ENCODE peak calls at places on chromosomes 11 and 22, in ten cellular contexts. One of them, this sample, is unnamed.

GRCh38 chr11:67022341-67022933 is 497 bp upstream of the SYT12 start:
- DNase-seq in HS-27A: no peak
- DNase-seq in HS-5: no peak
- DNase-seq in foreskin fibroblast: peak
- DNase-seq in Peyer's patch: peak
- DNase-seq in glutamatergic neuron: no peak
- DNase-seq in amniotic stem cell: no peak
- DNase-seq in GM20000: no peak
- DNase-seq in brain pericyte: no peak
- DNase-seq in GM23248: peak
- DNase-seq in this sample: peak

GRCh38 chr11:2576536-2576935 is 123.3 kb downstream of the KCNQ1OT1 start:
- DNase-seq in HS-27A: no peak
- DNase-seq in HS-5: no peak
- DNase-seq in foreskin fibroblast: no peak
- DNase-seq in Peyer's patch: peak
- DNase-seq in glutamatergic neuron: peak
- DNase-seq in amniotic stem cell: no peak
- DNase-seq in GM20000: no peak
- DNase-seq in brain pericyte: no peak
- DNase-seq in GM23248: no peak
- DNase-seq in this sample: no peak

GRCh38 chr22:32237905-32238304 is 17.2 kb downstream of the SLC5A4 start:
- DNase-seq in HS-27A: no peak
- DNase-seq in HS-5: no peak
- DNase-seq in foreskin fibroblast: no peak
- DNase-seq in Peyer's patch: no peak
- DNase-seq in glutamatergic neuron: no peak
- DNase-seq in amniotic stem cell: no peak
- DNase-seq in GM20000: no peak
- DNase-seq in brain pericyte: no peak
- DNase-seq in GM23248: no peak
- DNase-seq in this sample: no peak

GRCh38 chr11:119155733-119156492 is 7.1 kb downstream of the ABCG4 start:
- DNase-seq in HS-27A: no peak
- DNase-seq in HS-5: no peak
- DNase-seq in foreskin fibroblast: no peak
- DNase-seq in Peyer's patch: no peak
- DNase-seq in glutamatergic neuron: peak
- DNase-seq in amniotic stem cell: no peak
- DNase-seq in GM20000: no peak
- DNase-seq in brain pericyte: no peak
- DNase-seq in GM23248: peak
- DNase-seq in this sample: peak

GRCh38 chr11:122360875-122361274 is 244.9 kb upstream of the BLID start:
- DNase-seq in HS-27A: no peak
- DNase-seq in HS-5: no peak
- DNase-seq in foreskin fibroblast: no peak
- DNase-seq in Peyer's patch: no peak
- DNase-seq in glutamatergic neuron: no peak
- DNase-seq in amniotic stem cell: no peak
- DNase-seq in GM20000: no peak
- DNase-seq in brain pericyte: no peak
- DNase-seq in GM23248: no peak
- DNase-seq in this sample: no peak

GRCh38 chr22:35301370-35301874 is 1.7 kb downstream of the TOM1 start:
- DNase-seq in HS-27A: peak
- DNase-seq in HS-5: peak
- DNase-seq in foreskin fibroblast: peak
- DNase-seq in Peyer's patch: peak
- DNase-seq in glutamatergic neuron: no peak
- DNase-seq in amniotic stem cell: peak
- DNase-seq in GM20000: no peak
- DNase-seq in brain pericyte: peak
- DNase-seq in GM23248: peak
- DNase-seq in this sample: peak

GRCh38 chr11:59511675-59512074 is 336 bp downstream of the OR4D9 start:
- DNase-seq in HS-27A: no peak
- DNase-seq in HS-5: no peak
- DNase-seq in foreskin fibroblast: no peak
- DNase-seq in Peyer's patch: no peak
- DNase-seq in glutamatergic neuron: no peak
- DNase-seq in amniotic stem cell: no peak
- DNase-seq in GM20000: no peak
- DNase-seq in brain pericyte: no peak
- DNase-seq in GM23248: no peak
- DNase-seq in this sample: no peak

GRCh38 chr22:37777122-37777687 is 30.5 kb upstream of the GCAT start:
- DNase-seq in HS-27A: peak
- DNase-seq in HS-5: peak
- DNase-seq in foreskin fibroblast: peak
- DNase-seq in Peyer's patch: peak
- DNase-seq in glutamatergic neuron: no peak
- DNase-seq in amniotic stem cell: no peak
- DNase-seq in GM20000: peak
- DNase-seq in brain pericyte: no peak
- DNase-seq in GM23248: peak
- DNase-seq in this sample: peak

GRCh38 chr11:66869471-66869870 is 12.6 kb downstream of the LRFN4 start:
- DNase-seq in HS-27A: no peak
- DNase-seq in HS-5: no peak
- DNase-seq in foreskin fibroblast: no peak
- DNase-seq in Peyer's patch: no peak
- DNase-seq in glutamatergic neuron: no peak
- DNase-seq in amniotic stem cell: no peak
- DNase-seq in GM20000: no peak
- DNase-seq in brain pericyte: no peak
- DNase-seq in GM23248: no peak
- DNase-seq in this sample: no peak

GRCh38 chr11:119700536-119701346 is 28.3 kb downstream of the NECTIN1 start:
- DNase-seq in HS-27A: no peak
- DNase-seq in HS-5: no peak
- DNase-seq in foreskin fibroblast: no peak
- DNase-seq in Peyer's patch: no peak
- DNase-seq in glutamatergic neuron: no peak
- DNase-seq in amniotic stem cell: no peak
- DNase-seq in GM20000: no peak
- DNase-seq in brain pericyte: no peak
- DNase-seq in GM23248: peak
- DNase-seq in this sample: no peak

GRCh38 chr11:125955856-125956255 is 10.0 kb downstream of the VSIG10L2 start:
- DNase-seq in HS-27A: no peak
- DNase-seq in HS-5: no peak
- DNase-seq in foreskin fibroblast: no peak
- DNase-seq in Peyer's patch: no peak
- DNase-seq in glutamatergic neuron: no peak
- DNase-seq in amniotic stem cell: no peak
- DNase-seq in GM20000: no peak
- DNase-seq in brain pericyte: no peak
- DNase-seq in GM23248: no peak
- DNase-seq in this sample: no peak

GRCh38 chr11:118167253-118167652 is 9.2 kb downstream of the SCN2B start:
- DNase-seq in HS-27A: no peak
- DNase-seq in HS-5: no peak
- DNase-seq in foreskin fibroblast: no peak
- DNase-seq in Peyer's patch: no peak
- DNase-seq in glutamatergic neuron: no peak
- DNase-seq in amniotic stem cell: no peak
- DNase-seq in GM20000: no peak
- DNase-seq in brain pericyte: no peak
- DNase-seq in GM23248: no peak
- DNase-seq in this sample: no peak

GRCh38 chr22:33811686-33812085 is 108.6 kb downstream of the LARGE1 start:
- DNase-seq in HS-27A: no peak
- DNase-seq in HS-5: no peak
- DNase-seq in foreskin fibroblast: no peak
- DNase-seq in Peyer's patch: peak
- DNase-seq in glutamatergic neuron: no peak
- DNase-seq in amniotic stem cell: peak
- DNase-seq in GM20000: no peak
- DNase-seq in brain pericyte: no peak
- DNase-seq in GM23248: peak
- DNase-seq in this sample: peak

GRCh38 chr22:37165066-37165465 is 15.3 kb upstream of the IL2RB start:
- DNase-seq in HS-27A: no peak
- DNase-seq in HS-5: no peak
- DNase-seq in foreskin fibroblast: no peak
- DNase-seq in Peyer's patch: no peak
- DNase-seq in glutamatergic neuron: no peak
- DNase-seq in amniotic stem cell: no peak
- DNase-seq in GM20000: no peak
- DNase-seq in brain pericyte: no peak
- DNase-seq in GM23248: no peak
- DNase-seq in this sample: no peak